ENCODE peak calls at places on chromosomes 13 and 19, in six cellular contexts. One of them, this sample, is unnamed.

GRCh38 chr19:54147676-54148075 is 10.1 kb downstream of the CNOT3 start:
- DNase-seq in stimulated activated naive CD8-positive, alpha-beta T cell treated with anti-CD3 and anti-CD28 coated beads, Interleukin-15, amount 100 ng/mL, for 72 hours: no peak
- DNase-seq in HL-60: no peak
- DNase-seq in GOT3: no peak
- DNase-seq in CD8-positive, alpha-beta memory T cell: no peak
- DNase-seq in H54: no peak
- DNase-seq in this sample: no peak

GRCh38 chr19:48964205-48965032 is 690 bp upstream of the FTL start:
- DNase-seq in stimulated activated naive CD8-positive, alpha-beta T cell treated with anti-CD3 and anti-CD28 coated beads, Interleukin-15, amount 100 ng/mL, for 72 hours: peak
- DNase-seq in HL-60: peak
- DNase-seq in GOT3: no peak
- DNase-seq in CD8-positive, alpha-beta memory T cell: no peak
- DNase-seq in H54: no peak
- DNase-seq in this sample: no peak

GRCh38 chr19:5534787-5535586 is 32.8 kb downstream of the TINCR start:
- DNase-seq in stimulated activated naive CD8-positive, alpha-beta T cell treated with anti-CD3 and anti-CD28 coated beads, Interleukin-15, amount 100 ng/mL, for 72 hours: peak
- DNase-seq in HL-60: peak
- DNase-seq in GOT3: no peak
- DNase-seq in CD8-positive, alpha-beta memory T cell: no peak
- DNase-seq in H54: no peak
- DNase-seq in this sample: no peak

GRCh38 chr13:38979891-38980627 is 10.6 kb downstream of the STOML3 start:
- DNase-seq in stimulated activated naive CD8-positive, alpha-beta T cell treated with anti-CD3 and anti-CD28 coated beads, Interleukin-15, amount 100 ng/mL, for 72 hours: no peak
- DNase-seq in HL-60: no peak
- DNase-seq in GOT3: no peak
- DNase-seq in CD8-positive, alpha-beta memory T cell: no peak
- DNase-seq in H54: no peak
- DNase-seq in this sample: no peak

GRCh38 chr19:4550479-4551050 is 8.9 kb downstream of the SEMA6B start:
- DNase-seq in stimulated activated naive CD8-positive, alpha-beta T cell treated with anti-CD3 and anti-CD28 coated beads, Interleukin-15, amount 100 ng/mL, for 72 hours: no peak
- DNase-seq in HL-60: no peak
- DNase-seq in GOT3: no peak
- DNase-seq in CD8-positive, alpha-beta memory T cell: no peak
- DNase-seq in H54: no peak
- DNase-seq in this sample: no peak

GRCh38 chr13:26658491-26658890 is 101.0 kb downstream of the WASF3 start:
- DNase-seq in stimulated activated naive CD8-positive, alpha-beta T cell treated with anti-CD3 and anti-CD28 coated beads, Interleukin-15, amount 100 ng/mL, for 72 hours: no peak
- DNase-seq in HL-60: no peak
- DNase-seq in GOT3: no peak
- DNase-seq in CD8-positive, alpha-beta memory T cell: no peak
- DNase-seq in H54: no peak
- DNase-seq in this sample: no peak

GRCh38 chr13:24716011-24716410 is 35.8 kb downstream of the ATP12A start:
- DNase-seq in stimulated activated naive CD8-positive, alpha-beta T cell treated with anti-CD3 and anti-CD28 coated beads, Interleukin-15, amount 100 ng/mL, for 72 hours: no peak
- DNase-seq in HL-60: no peak
- DNase-seq in GOT3: no peak
- DNase-seq in CD8-positive, alpha-beta memory T cell: no peak
- DNase-seq in H54: no peak
- DNase-seq in this sample: no peak

GRCh38 chr13:33172400-33172799 is 113.2 kb downstream of the STARD13 start:
- DNase-seq in stimulated activated naive CD8-positive, alpha-beta T cell treated with anti-CD3 and anti-CD28 coated beads, Interleukin-15, amount 100 ng/mL, for 72 hours: no peak
- DNase-seq in HL-60: no peak
- DNase-seq in GOT3: no peak
- DNase-seq in CD8-positive, alpha-beta memory T cell: no peak
- DNase-seq in H54: no peak
- DNase-seq in this sample: no peak

GRCh38 chr13:30355405-30355741 is 48.0 kb upstream of the KATNAL1 start:
- DNase-seq in stimulated activated naive CD8-positive, alpha-beta T cell treated with anti-CD3 and anti-CD28 coated beads, Interleukin-15, amount 100 ng/mL, for 72 hours: peak
- DNase-seq in HL-60: no peak
- DNase-seq in GOT3: no peak
- DNase-seq in CD8-positive, alpha-beta memory T cell: peak
- DNase-seq in H54: no peak
- DNase-seq in this sample: no peak

GRCh38 chr13:98486412-98486811 is 90.5 kb downstream of the STK24 start:
- DNase-seq in stimulated activated naive CD8-positive, alpha-beta T cell treated with anti-CD3 and anti-CD28 coated beads, Interleukin-15, amount 100 ng/mL, for 72 hours: no peak
- DNase-seq in HL-60: no peak
- DNase-seq in GOT3: no peak
- DNase-seq in CD8-positive, alpha-beta memory T cell: no peak
- DNase-seq in H54: no peak
- DNase-seq in this sample: no peak